ENCODE peak calls at places on chromosome X, in five cellular contexts. S is psoas muscle, V is NB4, W is ovary, B is cardiac muscle cell. R is an unnamed sample.

GRCh38 chrX:131752493-131753198 is 208.8 kb downstream of the OR13H1 start:
- DNase-seq in S (peak), V (no peak), W (peak), B (no peak), R (peak)

GRCh38 chrX:11137543-11138139 is 26.5 kb downstream of the HCCS start:
- DNase-seq in S (no peak), V (peak), W (no peak), B (peak), R (peak)

GRCh38 chrX:116384406-116384805 is 52.0 kb upstream of the SLC6A14 start:
- DNase-seq in S (no peak), V (no peak), W (no peak), B (no peak), R (no peak)

GRCh38 chrX:134753185-134754008 is 95.1 kb upstream of the PLAC1 start:
- DNase-seq in S (no peak), V (peak), W (no peak), B (no peak), R (peak)

GRCh38 chrX:141405878-141406492 is 163.7 kb upstream of the SPANXC start:
- DNase-seq in S (no peak), V (no peak), W (no peak), B (no peak), R (peak)

GRCh38 chrX:47198026-47198686 is 4.5 kb downstream of the UBA1 start:
- DNase-seq in S (no peak), V (no peak), W (no peak), B (peak), R (peak)

GRCh38 chrX:68139791-68140190 is 293.5 kb downstream of the OPHN1 start:
- DNase-seq in S (no peak), V (no peak), W (no peak), B (no peak), R (no peak)

GRCh38 chrX:40809210-40809609 is 73.9 kb upstream of the MED14 start:
- DNase-seq in S (no peak), V (no peak), W (no peak), B (no peak), R (peak)

GRCh38 chrX:18895157-18895952 is 88.6 kb downstream of the PHKA2 start:
- DNase-seq in S (peak), V (no peak), W (peak), B (no peak), R (no peak)

GRCh38 chrX:107825698-107826285 is at the start of gene MID2:
- DNase-seq in S (peak), V (no peak), W (peak), B (peak), R (peak)

GRCh38 chrX:53239474-53239873 is 14.5 kb upstream of the KDM5C start:
- DNase-seq in S (no peak), V (peak), W (no peak), B (no peak), R (no peak)

GRCh38 chrX:17414057-17414658 is 39.2 kb downstream of the NHS start:
- DNase-seq in S (no peak), V (no peak), W (no peak), B (no peak), R (no peak)

GRCh38 chrX:135112096-135112729 is 8.1 kb downstream of the ETDB start:
- DNase-seq in S (no peak), V (peak), W (no peak), B (peak), R (peak)

GRCh38 chrX:118574666-118575065 is 79.1 kb downstream of the DOCK11 start:
- DNase-seq in S (no peak), V (no peak), W (no peak), B (no peak), R (no peak)

GRCh38 chrX:50618788-50619558 is 148.3 kb upstream of the DGKK start:
- DNase-seq in S (no peak), V (no peak), W (no peak), B (no peak), R (no peak)

GRCh38 chrX:46587158-46587557 is 13.6 kb downstream of the CHST7 start:
- DNase-seq in S (no peak), V (peak), W (no peak), B (no peak), R (peak)

GRCh38 chrX:18354369-18355329 is at the start of gene SCML2:
- DNase-seq in S (peak), V (peak), W (peak), B (peak), R (peak)

GRCh38 chrX:47189906-47190305 is 3.7 kb upstream of the UBA1 start:
- DNase-seq in S (no peak), V (no peak), W (no peak), B (no peak), R (no peak)

GRCh38 chrX:96752776-96753175 is 68.1 kb downstream of the DIAPH2 start:
- DNase-seq in S (no peak), V (no peak), W (no peak), B (no peak), R (no peak)

GRCh38 chrX:56026816-56027215 is 205.3 kb upstream of the KLF8 start:
- DNase-seq in S (no peak), V (no peak), W (no peak), B (no peak), R (no peak)

GRCh38 chrX:100512471-100512870 is 72.3 kb upstream of the TNMD start:
- DNase-seq in S (no peak), V (peak), W (no peak), B (peak), R (peak)

GRCh38 chrX:117458243-117458968 is 658.2 kb downstream of the KLHL13 start:
- DNase-seq in S (no peak), V (no peak), W (no peak), B (no peak), R (no peak)

GRCh38 chrX:40373641-40374040 is 207.1 kb upstream of the ATP6AP2 start:
- DNase-seq in S (no peak), V (no peak), W (no peak), B (no peak), R (no peak)

GRCh38 chrX:40307871-40308270 is 210.1 kb upstream of the BCOR start:
- DNase-seq in S (no peak), V (no peak), W (no peak), B (no peak), R (no peak)

GRCh38 chrX:46375831-46376230 is 169.4 kb downstream of the ZNF674 start:
- DNase-seq in S (no peak), V (no peak), W (no peak), B (no peak), R (no peak)

GRCh38 chrX:82141942-82142341 is 940.0 kb downstream of the SH3BGRL start:
- DNase-seq in S (no peak), V (peak), W (no peak), B (no peak), R (no peak)

GRCh38 chrX:128653524-128653923 is 601.3 kb upstream of the ACTRT1 start:
- DNase-seq in S (no peak), V (no peak), W (no peak), B (no peak), R (no peak)

GRCh38 chrX:118519411-118520205 is 24.0 kb downstream of the DOCK11 start:
- DNase-seq in S (no peak), V (no peak), W (no peak), B (no peak), R (peak)

GRCh38 chrX:44765556-44765955 is 78.3 kb upstream of the DUSP21 start:
- DNase-seq in S (no peak), V (no peak), W (no peak), B (no peak), R (no peak)

GRCh38 chrX:109848451-109849050 is 115.5 kb upstream of the ACSL4 start:
- DNase-seq in S (no peak), V (peak), W (no peak), B (no peak), R (no peak)

GRCh38 chrX:48835524-48836329 is at the start of gene PCSK1N:
- DNase-seq in S (no peak), V (no peak), W (no peak), B (no peak), R (no peak)
- H3K4me3 ChIP-seq in S (no peak), V (no peak), W (peak), B (peak), R (peak)

GRCh38 chrX:153741446-153741845 is 16.8 kb downstream of the ABCD1 start:
- DNase-seq in S (no peak), V (no peak), W (no peak), B (no peak), R (no peak)

GRCh38 chrX:153739754-153740486 is 15.3 kb downstream of the ABCD1 start:
- DNase-seq in S (no peak), V (no peak), W (no peak), B (no peak), R (no peak)

GRCh38 chrX:153746359-153746758 is 17.7 kb upstream of the PLXNB3 start:
- DNase-seq in S (no peak), V (no peak), W (no peak), B (no peak), R (no peak)

GRCh38 chrX:153740631-153741222 is 16.1 kb downstream of the ABCD1 start:
- DNase-seq in S (no peak), V (no peak), W (no peak), B (no peak), R (no peak)

DNA sequence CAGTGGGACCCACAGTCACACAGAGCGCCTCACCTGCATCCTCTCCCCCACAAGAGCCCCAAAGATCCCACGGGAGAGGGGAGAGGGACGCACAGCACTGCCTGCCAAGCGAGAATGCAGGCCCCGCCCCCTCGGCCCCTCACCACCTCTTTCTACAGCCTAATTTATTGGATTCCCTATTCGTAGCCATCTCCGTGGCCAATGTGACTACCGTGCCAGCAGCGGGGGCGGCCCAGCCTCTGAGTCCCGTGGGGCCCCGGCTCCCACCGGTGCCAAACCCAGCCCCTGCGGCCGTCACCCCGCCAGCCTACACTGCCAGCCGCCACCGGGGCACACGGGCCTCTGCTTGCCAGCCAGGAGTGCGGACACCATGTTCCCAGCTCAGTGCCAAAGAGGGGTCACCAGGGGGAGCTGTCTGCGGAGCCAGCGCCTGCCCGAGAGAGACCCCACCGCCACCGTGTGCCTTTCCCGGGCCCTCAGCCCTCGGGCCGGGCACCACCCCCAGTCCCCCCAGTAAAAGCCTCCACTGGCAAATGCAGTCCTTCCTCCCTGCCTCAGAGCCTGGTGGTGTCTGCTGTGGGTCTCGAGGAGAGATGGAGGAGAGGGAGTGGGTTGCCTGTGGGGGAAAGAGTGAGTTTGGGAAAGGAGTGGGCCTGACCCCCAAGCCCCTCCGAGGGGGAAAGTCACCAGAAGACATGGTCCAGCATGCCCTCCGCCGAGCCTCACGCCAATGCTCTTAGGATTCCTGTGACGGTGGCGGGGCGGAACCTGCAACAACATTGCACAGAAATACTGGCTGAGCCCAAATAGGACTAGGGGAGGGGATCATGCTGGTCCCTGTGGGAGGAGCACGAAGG is 19.6 kb upstream of the PLXNB3 start:
- DNase-seq in S (peak), V (no peak), W (no peak), B (peak), R (no peak)
- TF ChIP-seq CTCF in S (no peak), V (no peak), W (no peak), B (no peak), R (peak)

GRCh38 chrX:9560219-9560618 is 95.4 kb downstream of the TBL1X start:
- DNase-seq in S (peak), V (no peak), W (no peak), B (no peak), R (no peak)

GRCh38 chrX:9569875-9570274 is 105.0 kb downstream of the TBL1X start:
- DNase-seq in S (no peak), V (no peak), W (no peak), B (no peak), R (peak)

GRCh38 chrX:9562851-9563250 is 98.0 kb downstream of the TBL1X start:
- DNase-seq in S (peak), V (no peak), W (no peak), B (peak), R (peak)

GRCh38 chrX:9561199-9561598 is 96.3 kb downstream of the TBL1X start:
- DNase-seq in S (no peak), V (no peak), W (no peak), B (no peak), R (no peak)

DNA sequence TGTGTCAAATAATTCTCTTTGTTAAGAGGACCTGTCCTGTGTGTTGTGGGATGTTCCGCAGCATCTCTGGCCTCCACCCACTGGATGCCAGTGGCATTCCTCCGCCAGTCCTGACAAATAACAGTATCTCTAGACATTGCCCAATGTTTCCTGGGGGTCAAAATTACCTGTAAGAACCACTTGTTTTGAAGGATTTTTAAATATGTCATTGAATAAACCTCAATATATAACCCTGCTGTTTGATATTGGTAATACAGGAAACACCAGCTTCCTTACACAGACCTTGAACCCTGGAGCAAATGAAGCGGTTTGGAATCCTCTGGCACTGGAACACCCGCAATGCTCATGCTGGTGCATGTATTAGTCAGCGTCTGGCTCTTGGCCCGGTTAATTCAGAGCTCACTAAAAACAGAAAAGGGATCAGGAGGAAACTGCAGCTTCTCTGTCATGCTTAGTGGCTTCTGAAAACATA is 101.3 kb downstream of the TBL1X start:
- DNase-seq in S (peak), V (no peak), W (peak), B (no peak), R (peak)
- H3K4me3 ChIP-seq in S (peak), V (no peak), W (no peak), B (no peak), R (no peak)

GRCh38 chrX:152601848-152602616 is 35.7 kb upstream of the GABRQ start:
- DNase-seq in S (no peak), V (peak), W (no peak), B (no peak), R (peak)
- TF ChIP-seq CTCF in S (no peak), V (peak), W (no peak), B (no peak), R (no peak)

GRCh38 chrX:70176938-70177533 is at the start of gene DGAT2L6:
- DNase-seq in S (no peak), V (peak), W (no peak), B (no peak), R (no peak)
- H3K4me3 ChIP-seq in S (no peak), V (peak), W (no peak), B (no peak), R (no peak)

GRCh38 chrX:39261446-39262147 is 460.3 kb downstream of the MID1IP1 start:
- DNase-seq in S (no peak), V (peak), W (no peak), B (peak), R (peak)
- TF ChIP-seq CTCF in S (peak), V (peak), W (peak), B (peak), R (peak)